ENCODE peak calls at places on chromosomes 4 and X, in ten cellular contexts. One of them, this sample, is unnamed.

GRCh38 chrX:115679460-115679859 is 118.5 kb downstream of the PLS3 start:
- DNase-seq in Peyer's patch: no peak
- DNase-seq in head of caudate nucleus: peak
- DNase-seq in substantia nigra: no peak
- DNase-seq in mucosa of gallbladder: no peak
- DNase-seq in KBM-7: peak
- DNase-seq in activated CD8-positive, alpha-beta memory T cell treated with anti-CD3 and anti-CD28 coated beads for 24 hours: no peak
- DNase-seq in NCI-H510A treated with DMSO at 0.1 percent for 48 hours: peak
- DNase-seq in activated T-cell treated with anti-CD3 and anti-CD28 coated beads for 1 hour: no peak
- DNase-seq in mucosa of descending colon: no peak
- DNase-seq in this sample: no peak

GRCh38 chrX:45553417-45553816 is 352.7 kb upstream of the DIPK2B start:
- DNase-seq in Peyer's patch: no peak
- DNase-seq in head of caudate nucleus: no peak
- DNase-seq in substantia nigra: no peak
- DNase-seq in mucosa of gallbladder: no peak
- DNase-seq in KBM-7: no peak
- DNase-seq in activated CD8-positive, alpha-beta memory T cell treated with anti-CD3 and anti-CD28 coated beads for 24 hours: no peak
- DNase-seq in NCI-H510A treated with DMSO at 0.1 percent for 48 hours: no peak
- DNase-seq in activated T-cell treated with anti-CD3 and anti-CD28 coated beads for 1 hour: no peak
- DNase-seq in mucosa of descending colon: no peak
- DNase-seq in this sample: no peak

GRCh38 chr4:187289371-187289770 is 565.7 kb upstream of the FAT1 start:
- DNase-seq in Peyer's patch: no peak
- DNase-seq in head of caudate nucleus: no peak
- DNase-seq in substantia nigra: no peak
- DNase-seq in mucosa of gallbladder: no peak
- DNase-seq in KBM-7: no peak
- DNase-seq in activated CD8-positive, alpha-beta memory T cell treated with anti-CD3 and anti-CD28 coated beads for 24 hours: no peak
- DNase-seq in NCI-H510A treated with DMSO at 0.1 percent for 48 hours: no peak
- DNase-seq in activated T-cell treated with anti-CD3 and anti-CD28 coated beads for 1 hour: no peak
- DNase-seq in mucosa of descending colon: no peak
- DNase-seq in this sample: no peak

GRCh38 chr4:10706236-10706635 is 21.7 kb upstream of the CLNK start:
- DNase-seq in Peyer's patch: no peak
- DNase-seq in head of caudate nucleus: no peak
- DNase-seq in substantia nigra: no peak
- DNase-seq in mucosa of gallbladder: no peak
- DNase-seq in KBM-7: no peak
- DNase-seq in activated CD8-positive, alpha-beta memory T cell treated with anti-CD3 and anti-CD28 coated beads for 24 hours: no peak
- DNase-seq in NCI-H510A treated with DMSO at 0.1 percent for 48 hours: no peak
- DNase-seq in activated T-cell treated with anti-CD3 and anti-CD28 coated beads for 1 hour: no peak
- DNase-seq in mucosa of descending colon: no peak
- DNase-seq in this sample: no peak

GRCh38 chr4:52750819-52751348 is 341 bp downstream of the ERVMER34-1 start:
- DNase-seq in Peyer's patch: peak
- DNase-seq in head of caudate nucleus: no peak
- DNase-seq in substantia nigra: no peak
- DNase-seq in mucosa of gallbladder: no peak
- DNase-seq in KBM-7: no peak
- DNase-seq in activated CD8-positive, alpha-beta memory T cell treated with anti-CD3 and anti-CD28 coated beads for 24 hours: peak
- DNase-seq in NCI-H510A treated with DMSO at 0.1 percent for 48 hours: no peak
- DNase-seq in activated T-cell treated with anti-CD3 and anti-CD28 coated beads for 1 hour: no peak
- DNase-seq in mucosa of descending colon: peak
- DNase-seq in this sample: no peak

GRCh38 chrX:105608745-105609144 is 213.6 kb upstream of the NRK start:
- DNase-seq in Peyer's patch: no peak
- DNase-seq in head of caudate nucleus: no peak
- DNase-seq in substantia nigra: no peak
- DNase-seq in mucosa of gallbladder: no peak
- DNase-seq in KBM-7: no peak
- DNase-seq in activated CD8-positive, alpha-beta memory T cell treated with anti-CD3 and anti-CD28 coated beads for 24 hours: no peak
- DNase-seq in NCI-H510A treated with DMSO at 0.1 percent for 48 hours: no peak
- DNase-seq in activated T-cell treated with anti-CD3 and anti-CD28 coated beads for 1 hour: no peak
- DNase-seq in mucosa of descending colon: no peak
- DNase-seq in this sample: no peak

GRCh38 chrX:153400146-153401132 is 711 bp downstream of the PNMA6E start:
- DNase-seq in Peyer's patch: no peak
- DNase-seq in head of caudate nucleus: no peak
- DNase-seq in substantia nigra: no peak
- DNase-seq in mucosa of gallbladder: no peak
- DNase-seq in KBM-7: peak
- DNase-seq in activated CD8-positive, alpha-beta memory T cell treated with anti-CD3 and anti-CD28 coated beads for 24 hours: peak
- DNase-seq in NCI-H510A treated with DMSO at 0.1 percent for 48 hours: no peak
- DNase-seq in activated T-cell treated with anti-CD3 and anti-CD28 coated beads for 1 hour: peak
- DNase-seq in mucosa of descending colon: peak
- DNase-seq in this sample: peak

GRCh38 chrX:153336128-153336894 is 2.4 kb downstream of the ZNF275 start:
- DNase-seq in Peyer's patch: no peak
- DNase-seq in head of caudate nucleus: no peak
- DNase-seq in substantia nigra: no peak
- DNase-seq in mucosa of gallbladder: no peak
- DNase-seq in KBM-7: peak
- DNase-seq in activated CD8-positive, alpha-beta memory T cell treated with anti-CD3 and anti-CD28 coated beads for 24 hours: peak
- DNase-seq in NCI-H510A treated with DMSO at 0.1 percent for 48 hours: no peak
- DNase-seq in activated T-cell treated with anti-CD3 and anti-CD28 coated beads for 1 hour: no peak
- DNase-seq in mucosa of descending colon: no peak
- DNase-seq in this sample: peak

GRCh38 chr4:26412381-26413372 is 77.6 kb downstream of the CCKAR start:
- DNase-seq in Peyer's patch: no peak
- DNase-seq in head of caudate nucleus: peak
- DNase-seq in substantia nigra: no peak
- DNase-seq in mucosa of gallbladder: no peak
- DNase-seq in KBM-7: no peak
- DNase-seq in activated CD8-positive, alpha-beta memory T cell treated with anti-CD3 and anti-CD28 coated beads for 24 hours: no peak
- DNase-seq in NCI-H510A treated with DMSO at 0.1 percent for 48 hours: no peak
- DNase-seq in activated T-cell treated with anti-CD3 and anti-CD28 coated beads for 1 hour: no peak
- DNase-seq in mucosa of descending colon: peak
- DNase-seq in this sample: no peak

GRCh38 chr4:18234108-18234507 is 212.6 kb upstream of the LCORL start:
- DNase-seq in Peyer's patch: no peak
- DNase-seq in head of caudate nucleus: no peak
- DNase-seq in substantia nigra: no peak
- DNase-seq in mucosa of gallbladder: no peak
- DNase-seq in KBM-7: no peak
- DNase-seq in activated CD8-positive, alpha-beta memory T cell treated with anti-CD3 and anti-CD28 coated beads for 24 hours: no peak
- DNase-seq in NCI-H510A treated with DMSO at 0.1 percent for 48 hours: no peak
- DNase-seq in activated T-cell treated with anti-CD3 and anti-CD28 coated beads for 1 hour: no peak
- DNase-seq in mucosa of descending colon: no peak
- DNase-seq in this sample: no peak

This sample was measured in GM06990.